ENCODE peak calls at places on chromosomes 6 and 20, in four cellular contexts. One of them, this sample, is unnamed. For H3K36me3, the result is how much of the 10 kb centered on the place peaks cover.

GRCh38 chr6:163349001-163349680 is 65.4 kb upstream of the QKI start:
- DNase-seq in ovary: no peak
- DNase-seq in HCT116: no peak
- DNase-seq in stomach: no peak
- DNase-seq in this sample: no peak

GRCh38 chr6:3165631-3166534 is 8.5 kb upstream of the TUBB2A start:
- DNase-seq in HCT116: no peak
- DNase-seq in stomach: no peak
- DNase-seq in ovary: no peak
- DNase-seq in this sample: no peak

GRCh38 chr20:2698912-2699311 is 6.3 kb downstream of the EBF4 start:
- DNase-seq in HCT116: no peak
- DNase-seq in ovary: no peak
- DNase-seq in stomach: peak
- DNase-seq in this sample: no peak

GRCh38 chr6:111657146-111657545 is 51.5 kb upstream of the TRAF3IP2 start:
- DNase-seq in HCT116: no peak
- DNase-seq in ovary: no peak
- DNase-seq in stomach: no peak
- DNase-seq in this sample: peak

GRCh38 chr6:12849420-12850200 is 133.0 kb downstream of the PHACTR1 start:
- DNase-seq in stomach: no peak
- DNase-seq in ovary: no peak
- DNase-seq in HCT116: no peak
- DNase-seq in this sample: no peak

GRCh38 chr6:52423971-52424381 is 3.8 kb downstream of the EFHC1 start:
- DNase-seq in ovary: no peak
- DNase-seq in stomach: no peak
- DNase-seq in HCT116: no peak
- DNase-seq in this sample: peak

GRCh38 chr6:102660288-102660687 is 1266.8 kb downstream of the GRIK2 start:
- DNase-seq in stomach: no peak
- DNase-seq in HCT116: no peak
- DNase-seq in ovary: no peak
- DNase-seq in this sample: no peak

GRCh38 chr6:121274896-121275295 is 59.4 kb downstream of the TBC1D32 start:
- DNase-seq in HCT116: no peak
- DNase-seq in stomach: no peak
- DNase-seq in ovary: no peak
- DNase-seq in this sample: no peak

GRCh38 chr6:68559052-68559451 is 76.0 kb upstream of the ADGRB3 start:
- DNase-seq in HCT116: no peak
- DNase-seq in stomach: no peak
- DNase-seq in ovary: no peak
- DNase-seq in this sample: no peak

GRCh38 chr6:145372671-145373123 is 362.6 kb downstream of the EPM2A start:
- DNase-seq in ovary: no peak
- DNase-seq in stomach: peak
- DNase-seq in HCT116: no peak
- DNase-seq in this sample: no peak

GRCh38 chr6:37565267-37566208 is 65.8 kb upstream of the CCDC167 start:
- DNase-seq in ovary: no peak
- DNase-seq in stomach: no peak
- DNase-seq in HCT116: no peak
- DNase-seq in this sample: no peak

GRCh38 chr20:49785851-49786174 is 26.8 kb upstream of the SLC9A8 start:
- DNase-seq in stomach: no peak
- DNase-seq in ovary: no peak
- DNase-seq in HCT116: no peak
- DNase-seq in this sample: no peak

GRCh38 chr6:4899249-4899648 is 104.6 kb downstream of the RPP40 start:
- DNase-seq in HCT116: no peak
- DNase-seq in stomach: no peak
- DNase-seq in ovary: no peak
- DNase-seq in this sample: no peak

GRCh38 chr6:159520002-159520401 is 173.0 kb downstream of the SOD2 start:
- DNase-seq in HCT116: no peak
- DNase-seq in stomach: no peak
- DNase-seq in ovary: no peak
- DNase-seq in this sample: no peak

GRCh38 chr6:69705954-69706353 is 90.9 kb downstream of the LMBRD1 start:
- DNase-seq in stomach: no peak
- DNase-seq in HCT116: no peak
- DNase-seq in ovary: no peak
- DNase-seq in this sample: no peak

GRCh38 chr20:53088786-53089185 is 116.6 kb downstream of the TSHZ2 start:
- DNase-seq in HCT116: no peak
- DNase-seq in ovary: no peak
- DNase-seq in stomach: no peak
- DNase-seq in this sample: no peak

GRCh38 chr20:44736170-44737021 is 9.3 kb upstream of the KCNK15 start:
- DNase-seq in ovary: peak
- DNase-seq in stomach: peak
- DNase-seq in HCT116: peak
- DNase-seq in this sample: no peak

GRCh38 chr20:7667194-7667593 is 273.1 kb downstream of the HAO1 start:
- DNase-seq in stomach: no peak
- DNase-seq in ovary: no peak
- DNase-seq in HCT116: no peak
- DNase-seq in this sample: no peak

GRCh38 chr6:520820-521219 is 129.3 kb downstream of the IRF4 start:
- DNase-seq in HCT116: no peak
- DNase-seq in ovary: no peak
- DNase-seq in stomach: no peak
- DNase-seq in this sample: no peak

GRCh38 chr20:18984238-18985200 is 170.9 kb downstream of the SCP2D1 start:
- DNase-seq in HCT116: no peak
- DNase-seq in ovary: peak
- DNase-seq in stomach: no peak
- DNase-seq in this sample: no peak

GRCh38 chr20:58890454-58891075 is 38.0 kb downstream of the GNAS start:
- DNase-seq in HCT116: no peak
- DNase-seq in stomach: peak
- DNase-seq in ovary: peak
- DNase-seq in this sample: no peak

GRCh38 chr6:55886185-55886836 is 10.9 kb upstream of the BMP5 start:
- DNase-seq in stomach: no peak
- DNase-seq in ovary: no peak
- DNase-seq in HCT116: peak
- DNase-seq in this sample: no peak

GRCh38 chr20:10643560-10643873 is 30.3 kb downstream of the JAG1 start:
- DNase-seq in ovary: no peak
- DNase-seq in stomach: no peak
- DNase-seq in HCT116: no peak
- DNase-seq in this sample: no peak

GRCh38 chr20:62677678-62678077 is 31.0 kb upstream of the NTSR1 start:
- DNase-seq in HCT116: no peak
- DNase-seq in ovary: no peak
- DNase-seq in stomach: no peak
- DNase-seq in this sample: no peak

GRCh38 chr20:62674370-62674769 is 32.1 kb downstream of the SLCO4A1 start:
- DNase-seq in HCT116: no peak
- DNase-seq in stomach: no peak
- DNase-seq in ovary: no peak
- DNase-seq in this sample: no peak

GRCh38 chr20:62675156-62675871 is 33.0 kb downstream of the SLCO4A1 start:
- DNase-seq in stomach: no peak
- DNase-seq in HCT116: no peak
- DNase-seq in ovary: no peak
- DNase-seq in this sample: no peak

GRCh38 chr20:62678553-62678952 is 30.1 kb upstream of the NTSR1 start:
- DNase-seq in ovary: no peak
- DNase-seq in stomach: no peak
- DNase-seq in HCT116: no peak
- DNase-seq in this sample: no peak

DNA sequence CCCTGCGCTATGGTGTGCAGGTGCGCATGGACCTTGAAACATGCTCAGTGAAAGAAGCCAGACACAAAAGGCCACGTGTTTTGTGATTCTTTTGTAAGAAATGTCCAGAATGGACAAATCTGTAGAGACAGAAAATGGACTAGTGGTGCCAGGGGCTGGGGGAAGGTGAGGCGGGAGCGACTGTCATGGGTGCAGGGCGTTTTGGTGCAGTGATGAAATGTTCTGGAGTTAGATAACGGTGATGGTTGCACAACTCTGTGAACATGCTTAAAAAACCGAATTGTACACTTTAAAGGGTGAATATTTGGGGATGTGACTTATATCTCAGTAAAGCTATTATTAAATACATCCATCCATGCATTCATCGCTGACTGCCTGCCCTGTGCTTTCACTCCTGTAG is 31.7 kb upstream of the NTSR1 start:
- DNase-seq in HCT116: no peak
- DNase-seq in stomach: no peak
- DNase-seq in ovary: no peak
- DNase-seq in this sample: no peak
- TF ChIP-seq CTCF in HCT116: no peak
- TF ChIP-seq CTCF in stomach: no peak
- TF ChIP-seq CTCF in ovary: no peak
- TF ChIP-seq CTCF in this sample: no peak

DNA sequence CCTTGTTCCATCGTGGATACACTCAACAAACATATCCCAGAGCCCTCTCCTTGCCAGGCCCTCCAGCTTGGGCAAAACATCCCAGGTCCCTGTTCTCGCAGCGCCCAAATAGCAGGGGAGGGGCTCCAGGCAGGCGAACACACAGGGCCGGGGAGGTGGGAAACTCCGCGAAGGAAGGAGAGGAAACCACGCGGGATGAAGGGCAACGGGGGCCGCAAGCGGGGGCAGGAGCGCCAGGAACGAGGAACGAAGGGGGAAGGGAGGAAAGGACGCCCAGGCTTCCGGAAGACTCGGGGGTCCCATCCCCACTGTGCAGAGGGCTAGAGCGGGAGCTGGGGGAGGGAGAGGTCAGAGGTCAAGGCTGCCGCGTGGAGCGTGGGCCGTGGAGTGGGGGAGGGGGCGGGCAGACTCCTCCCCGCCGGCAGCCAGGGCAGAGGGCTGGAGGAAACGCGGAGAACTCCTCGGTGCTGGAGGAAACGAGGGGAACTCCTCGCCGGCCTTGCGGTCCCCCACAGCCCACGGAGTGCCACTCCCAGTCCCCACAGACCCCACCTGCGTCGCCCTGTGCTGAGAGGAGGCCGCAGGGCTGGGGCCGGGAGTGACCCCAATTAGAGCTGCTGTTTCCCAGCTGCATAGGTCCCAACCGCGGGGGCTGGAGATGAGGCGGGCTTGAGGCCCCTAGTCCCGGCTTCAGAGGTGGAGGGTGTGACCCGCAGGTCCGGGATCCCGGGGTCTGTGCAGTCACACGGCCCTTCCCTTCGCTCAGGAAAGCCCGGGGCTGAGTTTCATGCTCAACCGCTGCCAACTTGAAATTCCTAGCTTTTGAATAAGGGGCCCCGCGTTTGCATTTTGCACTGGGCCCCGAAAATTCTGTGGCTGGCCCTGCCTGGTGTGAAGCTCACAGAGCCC is 1.2 kb upstream of the RBM38 start:
- DNase-seq in ovary: peak
- DNase-seq in stomach: no peak
- DNase-seq in HCT116: no peak
- DNase-seq in this sample: no peak
- H3K4me3 ChIP-seq in ovary: peak
- H3K4me3 ChIP-seq in stomach: peak
- H3K4me3 ChIP-seq in HCT116: peak
- H3K4me3 ChIP-seq in this sample: no peak

DNA sequence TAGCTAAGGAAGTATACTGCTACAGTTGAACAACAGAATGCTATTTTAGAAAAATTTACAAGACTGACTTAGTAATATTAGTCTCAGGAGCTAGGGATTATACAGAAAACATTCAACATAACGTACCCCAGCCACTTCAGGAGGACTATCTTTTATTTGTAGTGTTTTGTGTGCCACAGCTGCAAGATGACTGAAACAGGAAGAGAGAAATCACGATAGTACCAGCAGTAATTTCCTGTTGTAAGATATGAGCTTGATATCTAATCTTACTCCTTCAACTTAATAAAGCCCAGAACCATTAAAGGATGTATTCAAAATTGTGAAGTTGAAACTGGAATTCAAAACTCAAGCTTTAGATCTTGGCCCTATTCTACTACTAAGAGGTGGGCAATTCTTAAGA is 42.1 kb downstream of the SLC35A1 start:
- DNase-seq in ovary: no peak
- DNase-seq in HCT116: no peak
- DNase-seq in stomach: no peak
- DNase-seq in this sample: no peak
- H3K36me3 ChIP-seq in ovary: under half
- H3K36me3 ChIP-seq in HCT116: under half
- H3K36me3 ChIP-seq in stomach: half or more
- H3K36me3 ChIP-seq in this sample: under half

GRCh38 chr6:108114861-108115597 is 40.5 kb upstream of the OSTM1 start:
- DNase-seq in HCT116: no peak
- DNase-seq in stomach: no peak
- DNase-seq in ovary: peak
- DNase-seq in this sample: no peak
- TF ChIP-seq CTCF in HCT116: no peak
- TF ChIP-seq CTCF in stomach: no peak
- TF ChIP-seq CTCF in ovary: no peak
- TF ChIP-seq CTCF in this sample: no peak